ENCODE peak calls at places on chromosomes 2 and 18, in eight cellular contexts. O is neural progenitor cell, Y is endodermal cell, P is stomach, T is hepatocyte, L is PC-9, Z is lower lobe of right lung, M is PC-3. C is an unnamed sample. For H3K4me1, the result is how much of the 10 kb centered on the place peaks cover.

GRCh38 chr2:210611466-210611865 is 55.1 kb downstream of the CPS1 start:
- DNase-seq in O (no peak), Y (no peak), P (no peak), T (no peak), L (no peak), Z (no peak), M (no peak), C (no peak)

GRCh38 chr2:44201648-44202047 is 33.0 kb downstream of the PPM1B start:
- DNase-seq in O (no peak), Y (no peak), P (no peak), T (no peak), L (no peak), Z (no peak), M (no peak), C (no peak)

GRCh38 chr2:54419386-54419785 is 36.7 kb upstream of the SPTBN1 start:
- DNase-seq in O (no peak), Y (no peak), P (no peak), T (no peak), L (no peak), Z (no peak), M (no peak), C (no peak)

GRCh38 chr2:8315766-8316165 is 366.1 kb upstream of the ID2 start:
- DNase-seq in O (peak), Y (peak), P (no peak), T (peak), L (no peak), Z (no peak), M (no peak), C (peak)

GRCh38 chr2:231597014-231597611 is 4.4 kb downstream of the TEX44 start:
- DNase-seq in O (no peak), Y (no peak), P (no peak), T (no peak), L (no peak), Z (peak), M (no peak), C (no peak)

GRCh38 chr2:1855150-1855549 is 110.8 kb upstream of the PXDN start:
- DNase-seq in O (peak), Y (peak), P (no peak), T (peak), L (no peak), Z (no peak), M (no peak), C (no peak)

GRCh38 chr2:226483745-226484619 is 315.6 kb downstream of the IRS1 start:
- DNase-seq in O (peak), Y (peak), P (no peak), T (no peak), L (peak), Z (no peak), M (no peak), C (no peak)

GRCh38 chr18:9380571-9381390 is 46.2 kb downstream of the TWSG1 start:
- DNase-seq in O (peak), Y (no peak), P (no peak), T (no peak), L (no peak), Z (no peak), M (no peak), C (no peak)

GRCh38 chr2:8600456-8600855 is 81.4 kb upstream of the ID2 start:
- DNase-seq in O (no peak), Y (peak), P (no peak), T (no peak), L (no peak), Z (peak), M (no peak), C (no peak)

GRCh38 chr2:55236992-55237543 is 4.6 kb downstream of the RPS27A start:
- DNase-seq in O (no peak), Y (no peak), P (no peak), T (no peak), L (no peak), Z (no peak), M (no peak), C (no peak)

GRCh38 chr2:170713280-170714155 is 1.6 kb upstream of the SP5 start:
- DNase-seq in O (peak), Y (peak), P (no peak), T (peak), L (peak), Z (no peak), M (no peak), C (peak)

GRCh38 chr2:230326453-230327417 is at the start of gene SP140L:
- DNase-seq in O (no peak), Y (peak), P (peak), T (peak), L (peak), Z (peak), M (peak), C (peak)

GRCh38 chr2:175366814-175367213 is 185.3 kb upstream of the ATP5MC3 start:
- DNase-seq in O (peak), Y (peak), P (no peak), T (peak), L (peak), Z (no peak), M (peak), C (no peak)

GRCh38 chr2:212732860-212733259 is 194.3 kb upstream of the ERBB4 start:
- DNase-seq in O (no peak), Y (no peak), P (no peak), T (no peak), L (no peak), Z (no peak), M (no peak), C (no peak)

GRCh38 chr2:101930847-101931246 is 60.9 kb upstream of the IL1R2 start:
- DNase-seq in O (no peak), Y (no peak), P (no peak), T (no peak), L (no peak), Z (no peak), M (no peak), C (no peak)

GRCh38 chr18:21546423-21546822 is 54.1 kb downstream of the ESCO1 start:
- DNase-seq in O (no peak), Y (no peak), P (no peak), T (no peak), L (no peak), Z (no peak), M (no peak), C (no peak)

GRCh38 chr18:63520053-63520452 is 22.1 kb upstream of the SERPINB12 start:
- DNase-seq in O (no peak), Y (no peak), P (no peak), T (no peak), L (no peak), Z (no peak), M (no peak), C (no peak)

GRCh38 chr2:176181551-176181950 is 6.9 kb upstream of the HOXD1 start:
- DNase-seq in O (no peak), Y (peak), P (no peak), T (no peak), L (no peak), Z (no peak), M (no peak), C (no peak)

GRCh38 chr18:52636536-52636935 is 296.5 kb downstream of the DCC start:
- DNase-seq in O (no peak), Y (peak), P (no peak), T (peak), L (no peak), Z (no peak), M (no peak), C (no peak)

GRCh38 chr2:189285962-189286648 is 106.5 kb upstream of the COL5A2 start:
- DNase-seq in O (no peak), Y (no peak), P (no peak), T (peak), L (no peak), Z (no peak), M (peak), C (no peak)

GRCh38 chr2:83067947-83068346 is 1391.1 kb downstream of the SUCLG1 start:
- DNase-seq in O (no peak), Y (no peak), P (no peak), T (peak), L (no peak), Z (no peak), M (no peak), C (no peak)

GRCh38 chr2:112151701-112152440 is 13.7 kb downstream of the FBLN7 start:
- DNase-seq in O (no peak), Y (peak), P (peak), T (no peak), L (no peak), Z (no peak), M (no peak), C (no peak)

GRCh38 chr2:112153501-112153900 is 15.3 kb downstream of the FBLN7 start:
- DNase-seq in O (no peak), Y (no peak), P (peak), T (no peak), L (no peak), Z (no peak), M (no peak), C (no peak)

GRCh38 chr2:112151275-112151674 is 13.1 kb downstream of the FBLN7 start:
- DNase-seq in O (no peak), Y (peak), P (no peak), T (no peak), L (no peak), Z (no peak), M (no peak), C (no peak)

GRCh38 chr2:112153179-112153490 is 14.9 kb downstream of the FBLN7 start:
- DNase-seq in O (no peak), Y (peak), P (peak), T (no peak), L (no peak), Z (no peak), M (no peak), C (no peak)

GRCh38 chr2:112152476-112153178 is 14.4 kb downstream of the FBLN7 start:
- DNase-seq in O (no peak), Y (peak), P (peak), T (no peak), L (no peak), Z (no peak), M (no peak), C (no peak)
- H3K4me1 ChIP-seq in O (under half), Y (under half), P (under half), T (under half), L (under half), Z (under half), M (under half), C (under half)

GRCh38 chr2:66440692-66441091 is 5.8 kb downstream of the MEIS1 start:
- DNase-seq in O (peak), Y (peak), P (no peak), T (peak), L (no peak), Z (no peak), M (no peak), C (no peak)

GRCh38 chr2:66438498-66439290 is 3.8 kb downstream of the MEIS1 start:
- DNase-seq in O (no peak), Y (no peak), P (no peak), T (no peak), L (no peak), Z (no peak), M (no peak), C (no peak)

GRCh38 chr2:66440011-66440542 is 5.2 kb downstream of the MEIS1 start:
- DNase-seq in O (peak), Y (peak), P (no peak), T (peak), L (no peak), Z (no peak), M (no peak), C (no peak)

GRCh38 chr2:66437601-66438497 is 2.9 kb downstream of the MEIS1 start:
- DNase-seq in O (peak), Y (peak), P (no peak), T (peak), L (no peak), Z (no peak), M (no peak), C (no peak)

GRCh38 chr2:66439291-66440010 is 4.5 kb downstream of the MEIS1 start:
- DNase-seq in O (peak), Y (peak), P (no peak), T (no peak), L (no peak), Z (peak), M (no peak), C (no peak)
- H3K4me3 ChIP-seq in O (peak), Y (peak), P (peak), T (peak), L (no peak), Z (peak), M (no peak), C (no peak)

GRCh38 chr2:67567866-67568265 is 170.7 kb downstream of the ETAA1 start:
- DNase-seq in O (no peak), Y (no peak), P (no peak), T (no peak), L (no peak), Z (no peak), M (no peak), C (no peak)
- H3K4me1 ChIP-seq in O (under half), Y (under half), P (under half), T (under half), L (under half), Z (under half), M (half or more), C (under half)

GRCh38 chr18:58862404-58862803 is 2.3 kb upstream of the ZNF532 start:
- DNase-seq in O (peak), Y (peak), P (no peak), T (no peak), L (no peak), Z (no peak), M (no peak), C (no peak)
- H3K4me3 ChIP-seq in O (peak), Y (peak), P (peak), T (no peak), L (peak), Z (peak), M (peak), C (no peak)